ENCODE peak calls at places on chromosomes 12 and 14, in ten cellular contexts. One of them, this sample, is unnamed. For H3K27me3 and H3K4me1, the result is how much of the 10 kb centered on the place peaks cover.

GRCh38 chr14:67763158-67763822 is 53.1 kb downstream of the ZFYVE26 start:
- DNase-seq in right lobe of liver: no peak
- DNase-seq in fibroblast of lung: no peak
- DNase-seq in CD8-positive, alpha-beta memory T cell: no peak
- DNase-seq in iPS DF 6.9: no peak
- DNase-seq in tibial artery: no peak
- DNase-seq in stomach: no peak
- DNase-seq in HCT116: no peak
- DNase-seq in left lung: no peak
- DNase-seq in astrocyte: no peak
- DNase-seq in this sample: no peak

GRCh38 chr12:24695657-24696329 is 253.1 kb downstream of the BCAT1 start:
- DNase-seq in tibial artery: no peak
- DNase-seq in CD8-positive, alpha-beta memory T cell: no peak
- DNase-seq in fibroblast of lung: no peak
- DNase-seq in iPS DF 6.9: no peak
- DNase-seq in right lobe of liver: no peak
- DNase-seq in HCT116: no peak
- DNase-seq in left lung: no peak
- DNase-seq in astrocyte: peak
- DNase-seq in stomach: no peak
- DNase-seq in this sample: no peak

GRCh38 chr12:5898874-5899273 is 46.2 kb downstream of the ANO2 start:
- DNase-seq in astrocyte: no peak
- DNase-seq in right lobe of liver: no peak
- DNase-seq in HCT116: no peak
- DNase-seq in CD8-positive, alpha-beta memory T cell: no peak
- DNase-seq in iPS DF 6.9: no peak
- DNase-seq in fibroblast of lung: no peak
- DNase-seq in left lung: no peak
- DNase-seq in stomach: no peak
- DNase-seq in tibial artery: no peak
- DNase-seq in this sample: no peak

GRCh38 chr14:70885343-70886014 is 21.8 kb upstream of the PCNX1 start:
- DNase-seq in HCT116: no peak
- DNase-seq in left lung: no peak
- DNase-seq in right lobe of liver: no peak
- DNase-seq in CD8-positive, alpha-beta memory T cell: no peak
- DNase-seq in tibial artery: no peak
- DNase-seq in astrocyte: no peak
- DNase-seq in fibroblast of lung: no peak
- DNase-seq in stomach: no peak
- DNase-seq in iPS DF 6.9: no peak
- DNase-seq in this sample: no peak

GRCh38 chr14:71959055-71959454 is 26.8 kb downstream of the RGS6 start:
- DNase-seq in HCT116: no peak
- DNase-seq in right lobe of liver: no peak
- DNase-seq in astrocyte: no peak
- DNase-seq in CD8-positive, alpha-beta memory T cell: no peak
- DNase-seq in left lung: no peak
- DNase-seq in fibroblast of lung: no peak
- DNase-seq in tibial artery: no peak
- DNase-seq in stomach: no peak
- DNase-seq in iPS DF 6.9: no peak
- DNase-seq in this sample: no peak

GRCh38 chr14:26849514-26849913 is 251.7 kb upstream of the NOVA1 start:
- DNase-seq in stomach: no peak
- DNase-seq in right lobe of liver: no peak
- DNase-seq in fibroblast of lung: no peak
- DNase-seq in tibial artery: no peak
- DNase-seq in CD8-positive, alpha-beta memory T cell: no peak
- DNase-seq in iPS DF 6.9: no peak
- DNase-seq in left lung: no peak
- DNase-seq in HCT116: no peak
- DNase-seq in astrocyte: no peak
- DNase-seq in this sample: no peak

GRCh38 chr12:48601013-48601756 is 31.3 kb upstream of the LALBA start:
- DNase-seq in HCT116: no peak
- DNase-seq in CD8-positive, alpha-beta memory T cell: no peak
- DNase-seq in stomach: no peak
- DNase-seq in tibial artery: no peak
- DNase-seq in iPS DF 6.9: peak
- DNase-seq in right lobe of liver: no peak
- DNase-seq in left lung: no peak
- DNase-seq in fibroblast of lung: peak
- DNase-seq in astrocyte: peak
- DNase-seq in this sample: no peak

GRCh38 chr14:54976316-54976715 is 50.6 kb downstream of the WDHD1 start:
- DNase-seq in fibroblast of lung: peak
- DNase-seq in HCT116: no peak
- DNase-seq in astrocyte: peak
- DNase-seq in stomach: no peak
- DNase-seq in tibial artery: no peak
- DNase-seq in CD8-positive, alpha-beta memory T cell: no peak
- DNase-seq in right lobe of liver: no peak
- DNase-seq in left lung: no peak
- DNase-seq in iPS DF 6.9: no peak
- DNase-seq in this sample: no peak

GRCh38 chr12:88150063-88150462 is 8.0 kb downstream of the TMTC3 start:
- DNase-seq in tibial artery: no peak
- DNase-seq in iPS DF 6.9: no peak
- DNase-seq in right lobe of liver: no peak
- DNase-seq in CD8-positive, alpha-beta memory T cell: no peak
- DNase-seq in fibroblast of lung: no peak
- DNase-seq in astrocyte: no peak
- DNase-seq in stomach: no peak
- DNase-seq in left lung: no peak
- DNase-seq in HCT116: no peak
- DNase-seq in this sample: no peak

GRCh38 chr12:30320561-30320960 is 375.1 kb downstream of the IPO8 start:
- DNase-seq in tibial artery: no peak
- DNase-seq in HCT116: no peak
- DNase-seq in right lobe of liver: no peak
- DNase-seq in fibroblast of lung: no peak
- DNase-seq in iPS DF 6.9: no peak
- DNase-seq in stomach: no peak
- DNase-seq in CD8-positive, alpha-beta memory T cell: no peak
- DNase-seq in left lung: no peak
- DNase-seq in astrocyte: no peak
- DNase-seq in this sample: no peak

GRCh38 chr12:66140726-66141125 is 10.2 kb upstream of the LLPH start:
- DNase-seq in CD8-positive, alpha-beta memory T cell: no peak
- DNase-seq in left lung: no peak
- DNase-seq in stomach: no peak
- DNase-seq in fibroblast of lung: peak
- DNase-seq in tibial artery: no peak
- DNase-seq in astrocyte: no peak
- DNase-seq in HCT116: no peak
- DNase-seq in right lobe of liver: no peak
- DNase-seq in iPS DF 6.9: no peak
- DNase-seq in this sample: no peak

GRCh38 chr12:106897082-106897481 is 58.6 kb upstream of the TMEM263 start:
- DNase-seq in HCT116: peak
- DNase-seq in CD8-positive, alpha-beta memory T cell: no peak
- DNase-seq in astrocyte: no peak
- DNase-seq in tibial artery: no peak
- DNase-seq in fibroblast of lung: peak
- DNase-seq in stomach: no peak
- DNase-seq in left lung: no peak
- DNase-seq in iPS DF 6.9: no peak
- DNase-seq in right lobe of liver: no peak
- DNase-seq in this sample: no peak

GRCh38 chr12:97595423-97595822 is 132.8 kb downstream of the RMST start:
- DNase-seq in HCT116: no peak
- DNase-seq in tibial artery: no peak
- DNase-seq in right lobe of liver: no peak
- DNase-seq in iPS DF 6.9: no peak
- DNase-seq in astrocyte: no peak
- DNase-seq in CD8-positive, alpha-beta memory T cell: no peak
- DNase-seq in stomach: no peak
- DNase-seq in left lung: no peak
- DNase-seq in fibroblast of lung: no peak
- DNase-seq in this sample: no peak

DNA sequence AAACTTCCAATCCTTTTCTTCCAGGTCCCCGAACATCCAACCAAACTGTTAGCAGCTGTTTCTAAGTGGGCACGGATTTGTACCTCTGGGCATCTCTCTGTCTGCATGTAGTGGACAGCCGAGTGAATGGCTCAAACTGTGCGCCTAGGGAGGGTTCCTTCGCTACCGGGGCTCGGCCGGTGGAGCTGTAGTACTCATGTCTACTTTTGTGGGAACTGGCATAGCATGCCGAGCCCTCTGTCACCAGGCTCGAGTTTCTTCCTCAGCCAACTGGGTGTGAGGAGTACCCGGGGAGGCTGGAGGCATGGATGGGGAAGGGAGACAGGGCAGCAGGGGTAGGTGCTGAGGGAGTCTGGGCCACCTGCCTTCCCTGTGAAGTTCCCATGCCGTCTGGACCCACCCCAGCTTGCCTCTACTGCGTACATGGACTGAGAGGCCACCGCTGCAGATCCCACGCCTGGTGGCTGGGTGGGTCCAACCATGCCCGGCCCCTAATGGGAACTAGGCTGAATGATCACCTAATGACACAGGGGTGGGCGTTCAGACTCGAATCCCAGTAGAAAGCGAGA is 23.0 kb downstream of the TNFAIP2 start:
- DNase-seq in left lung: no peak
- DNase-seq in tibial artery: no peak
- DNase-seq in astrocyte: no peak
- DNase-seq in iPS DF 6.9: no peak
- DNase-seq in right lobe of liver: no peak
- DNase-seq in stomach: no peak
- DNase-seq in HCT116: no peak
- DNase-seq in CD8-positive, alpha-beta memory T cell: no peak
- DNase-seq in fibroblast of lung: no peak
- DNase-seq in this sample: no peak
- H3K27ac ChIP-seq in left lung: no peak
- H3K27ac ChIP-seq in tibial artery: no peak
- H3K27ac ChIP-seq in astrocyte: no peak
- H3K27ac ChIP-seq in iPS DF 6.9: no peak
- H3K27ac ChIP-seq in right lobe of liver: no peak
- H3K27ac ChIP-seq in stomach: no peak
- H3K27ac ChIP-seq in HCT116: no peak
- H3K27ac ChIP-seq in CD8-positive, alpha-beta memory T cell: no peak
- H3K27ac ChIP-seq in fibroblast of lung: no peak
- H3K27ac ChIP-seq in this sample: no peak

DNA sequence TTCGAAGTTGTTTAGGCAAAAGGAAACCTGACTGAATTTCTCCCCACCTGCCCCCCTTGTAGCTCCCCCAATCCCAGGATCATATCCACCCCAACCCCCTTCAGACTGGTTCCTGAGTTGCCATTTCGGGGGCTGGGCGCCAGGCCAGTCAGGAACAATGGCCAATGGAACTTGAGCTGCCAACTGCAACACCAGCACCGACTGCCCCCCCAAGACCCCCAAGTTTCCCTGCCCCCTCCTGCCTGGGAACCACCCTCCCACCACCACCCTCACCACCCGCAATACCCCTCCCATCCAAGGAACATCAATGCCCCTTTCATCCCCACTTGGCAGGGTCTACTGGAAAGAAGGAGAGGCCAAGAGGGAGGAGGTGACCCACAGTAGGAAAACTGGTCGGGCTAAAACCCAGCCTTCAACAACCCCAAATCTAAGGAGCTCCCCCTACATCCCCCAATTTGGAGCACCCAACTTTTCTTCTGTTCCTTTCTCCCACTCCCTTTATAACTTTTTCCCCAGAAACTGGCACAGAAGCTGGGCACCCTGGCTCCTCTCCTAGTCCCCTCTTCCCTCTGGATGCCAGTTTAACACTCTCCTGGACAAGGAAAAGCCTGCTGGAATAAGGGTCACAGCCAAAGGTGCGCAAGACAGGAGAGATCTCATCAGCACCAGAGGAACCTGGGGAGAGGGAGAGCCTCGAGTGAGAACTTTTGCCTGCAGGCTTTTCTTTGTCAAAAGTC is 1.6 kb upstream of the NDRG2 start:
- DNase-seq in CD8-positive, alpha-beta memory T cell: no peak
- DNase-seq in HCT116: no peak
- DNase-seq in right lobe of liver: no peak
- DNase-seq in iPS DF 6.9: no peak
- DNase-seq in left lung: no peak
- DNase-seq in astrocyte: no peak
- DNase-seq in stomach: no peak
- DNase-seq in fibroblast of lung: no peak
- DNase-seq in tibial artery: no peak
- DNase-seq in this sample: no peak
- H3K27me3 ChIP-seq in CD8-positive, alpha-beta memory T cell: under half
- H3K27me3 ChIP-seq in HCT116: under half
- H3K27me3 ChIP-seq in right lobe of liver: under half
- H3K27me3 ChIP-seq in iPS DF 6.9: under half
- H3K27me3 ChIP-seq in left lung: under half
- H3K27me3 ChIP-seq in astrocyte: under half
- H3K27me3 ChIP-seq in stomach: under half
- H3K27me3 ChIP-seq in fibroblast of lung: half or more
- H3K27me3 ChIP-seq in tibial artery: under half
- H3K27me3 ChIP-seq in this sample: under half

DNA sequence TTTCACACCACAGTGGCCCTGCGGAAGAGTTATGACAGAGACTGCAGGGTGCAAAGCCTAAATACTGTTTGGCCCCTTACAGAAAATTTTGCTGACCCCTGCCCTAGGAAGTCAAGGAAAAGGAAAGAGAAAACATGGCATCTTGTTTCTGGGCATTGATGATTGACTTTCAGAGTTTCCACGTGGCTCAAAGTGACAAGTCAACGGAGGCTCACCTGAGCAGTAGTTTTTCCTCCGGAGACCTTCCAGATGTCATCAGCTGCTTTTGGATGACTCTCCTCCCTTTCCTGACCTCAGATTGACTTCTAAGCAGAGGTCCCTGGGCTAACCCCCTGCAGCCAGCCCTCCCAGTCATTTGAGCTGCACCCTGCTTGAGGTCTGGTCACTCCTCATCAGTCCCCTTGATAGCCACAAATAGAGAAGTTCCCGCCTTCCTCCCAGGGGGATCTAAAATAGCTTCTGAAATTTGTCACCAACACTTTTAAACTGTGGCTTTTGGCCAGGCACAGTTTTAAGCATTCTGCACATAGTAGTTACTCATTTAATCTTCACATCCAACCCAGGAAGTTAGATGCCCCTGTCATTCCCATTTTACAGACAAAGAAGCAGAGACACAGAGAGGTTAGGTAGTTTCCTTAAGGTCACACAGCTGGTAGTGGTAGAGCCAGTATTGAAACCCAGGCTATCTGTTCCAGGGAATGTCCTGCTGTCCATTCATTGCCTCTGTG is 143.4 kb downstream of the CHST11 start:
- DNase-seq in stomach: no peak
- DNase-seq in iPS DF 6.9: no peak
- DNase-seq in fibroblast of lung: no peak
- DNase-seq in CD8-positive, alpha-beta memory T cell: no peak
- DNase-seq in HCT116: no peak
- DNase-seq in left lung: no peak
- DNase-seq in astrocyte: no peak
- DNase-seq in tibial artery: no peak
- DNase-seq in right lobe of liver: no peak
- DNase-seq in this sample: no peak
- H3K4me1 ChIP-seq in stomach: half or more
- H3K4me1 ChIP-seq in iPS DF 6.9: under half
- H3K4me1 ChIP-seq in fibroblast of lung: under half
- H3K4me1 ChIP-seq in CD8-positive, alpha-beta memory T cell: under half
- H3K4me1 ChIP-seq in HCT116: under half
- H3K4me1 ChIP-seq in left lung: under half
- H3K4me1 ChIP-seq in astrocyte: under half
- H3K4me1 ChIP-seq in tibial artery: under half
- H3K4me1 ChIP-seq in right lobe of liver: under half
- H3K4me1 ChIP-seq in this sample: half or more

GRCh38 chr14:64572721-64573508 is 23.2 kb downstream of the PPP1R36 start:
- DNase-seq in fibroblast of lung: peak
- DNase-seq in HCT116: no peak
- DNase-seq in CD8-positive, alpha-beta memory T cell: no peak
- DNase-seq in astrocyte: peak
- DNase-seq in left lung: no peak
- DNase-seq in iPS DF 6.9: no peak
- DNase-seq in right lobe of liver: no peak
- DNase-seq in stomach: no peak
- DNase-seq in tibial artery: no peak
- DNase-seq in this sample: no peak
- H3K27ac ChIP-seq in fibroblast of lung: no peak
- H3K27ac ChIP-seq in HCT116: no peak
- H3K27ac ChIP-seq in CD8-positive, alpha-beta memory T cell: no peak
- H3K27ac ChIP-seq in astrocyte: no peak
- H3K27ac ChIP-seq in left lung: no peak
- H3K27ac ChIP-seq in iPS DF 6.9: no peak
- H3K27ac ChIP-seq in right lobe of liver: no peak
- H3K27ac ChIP-seq in stomach: no peak
- H3K27ac ChIP-seq in tibial artery: peak
- H3K27ac ChIP-seq in this sample: no peak